ENCODE peak calls at places on chromosome 21, in seven cellular contexts. S, M, W, K, R, G and A are unnamed samples.

GRCh38 chr21:39737376-39738000 is 7.5 kb upstream of the IGSF5 start:
- DNase-seq in M (no peak), R (no peak), S (no peak), W (no peak), G (no peak), K (no peak), A (no peak)

GRCh38 chr21:37868896-37869295 is 47.4 kb downstream of the KCNJ6 start:
- DNase-seq in M (no peak), K (no peak), W (peak), G (no peak), S (no peak), R (peak), A (no peak)

GRCh38 chr21:42579456-42580075 is 65.9 kb downstream of the SLC37A1 start:
- DNase-seq in G (no peak), S (no peak), W (no peak), M (no peak), K (peak), R (no peak), A (peak)

GRCh38 chr21:38769253-38769780 is 36.4 kb upstream of the ETS2 start:
- DNase-seq in W (no peak), M (no peak), R (peak), K (no peak), G (no peak), S (no peak), A (no peak)

GRCh38 chr21:25638634-25639166 is 358 bp upstream of the JAM2 start:
- DNase-seq in M (no peak), G (no peak), K (no peak), S (no peak), W (peak), R (no peak), A (no peak)

GRCh38 chr21:25934130-25934529 is 199.4 kb downstream of the GABPA start:
- DNase-seq in W (no peak), K (no peak), R (no peak), M (no peak), G (no peak), S (no peak), A (no peak)

GRCh38 chr21:36698160-36699025 is 522 bp upstream of the SIM2 start:
- DNase-seq in G (no peak), W (no peak), M (no peak), S (no peak), R (no peak), K (no peak), A (peak)

GRCh38 chr21:16573581-16573980 is 843.8 kb downstream of the USP25 start:
- DNase-seq in G (no peak), S (no peak), M (no peak), R (peak), W (peak), K (no peak), A (no peak)

GRCh38 chr21:37373539-37373938 is 7.0 kb downstream of the DYRK1A start:
- DNase-seq in R (no peak), W (no peak), M (no peak), S (no peak), G (no peak), K (no peak), A (no peak)

GRCh38 chr21:45545236-45545570 is 3.0 kb upstream of the SLC19A1 start:
- DNase-seq in G (no peak), M (no peak), R (no peak), K (no peak), S (no peak), W (no peak), A (peak)

GRCh38 chr21:40902299-40902698 is 55.3 kb upstream of the DSCAM start:
- DNase-seq in M (no peak), G (peak), S (no peak), K (peak), R (no peak), W (no peak), A (no peak)

GRCh38 chr21:43956667-43957030 is 55.5 kb upstream of the TRAPPC10 start:
- DNase-seq in S (no peak), G (no peak), M (no peak), K (no peak), R (no peak), W (no peak), A (no peak)

GRCh38 chr21:30478015-30478414 is 2.2 kb downstream of the KRTAP19-1 start:
- DNase-seq in G (no peak), K (no peak), W (no peak), M (no peak), S (no peak), R (no peak), A (no peak)